ENCODE peak calls at places on chromosome 5, in five cellular contexts. D, X, R, N and T are unnamed samples.

GRCh38 chr5:54516051-54516645 is 1.4 kb upstream of the SNX18 start:
- DNase-seq in D (no peak), X (no peak), R (no peak), N (no peak), T (no peak)

GRCh38 chr5:135880801-135881200 is 14.8 kb downstream of the IL9 start:
- DNase-seq in D (no peak), X (no peak), R (no peak), N (no peak), T (no peak)

GRCh38 chr5:150288361-150288760 is 1.2 kb downstream of the CAMK2A start:
- DNase-seq in D (no peak), X (no peak), R (no peak), N (no peak), T (no peak)

GRCh38 chr5:115243412-115243811 is 19.3 kb downstream of the PGGT1B start:
- DNase-seq in D (no peak), X (no peak), R (no peak), N (peak), T (no peak)

GRCh38 chr5:141657937-141658545 is 6.8 kb upstream of the FCHSD1 start:
- DNase-seq in D (no peak), X (no peak), R (no peak), N (peak), T (peak)

GRCh38 chr5:2260211-2260985 is 377.7 kb upstream of the IRX4 start:
- DNase-seq in D (no peak), X (no peak), R (no peak), N (no peak), T (no peak)

GRCh38 chr5:139417214-139417613 is 13.3 kb upstream of the SPATA24 start:
- DNase-seq in D (peak), X (peak), R (no peak), N (peak), T (no peak)

GRCh38 chr5:133744030-133744645 is 131.8 kb upstream of the FSTL4 start:
- DNase-seq in D (no peak), X (no peak), R (no peak), N (no peak), T (no peak)

GRCh38 chr5:872301-872700 is 20.3 kb downstream of the BRD9 start:
- DNase-seq in D (no peak), X (no peak), R (no peak), N (peak), T (no peak)

GRCh38 chr5:83714780-83715179 is 5.9 kb downstream of the HAPLN1 start:
- DNase-seq in D (no peak), X (no peak), R (no peak), N (no peak), T (no peak)

GRCh38 chr5:15326471-15326870 is 173.5 kb upstream of the FBXL7 start:
- DNase-seq in D (no peak), X (no peak), R (no peak), N (no peak), T (no peak)

GRCh38 chr5:89397096-89397495 is 514.1 kb upstream of the MEF2C start:
- DNase-seq in D (no peak), X (no peak), R (no peak), N (peak), T (no peak)

GRCh38 chr5:161230222-161230621 is 316.3 kb downstream of the GABRB2 start:
- DNase-seq in D (no peak), X (no peak), R (peak), N (no peak), T (no peak)

GRCh38 chr5:141094481-141095262 is at the start of gene PCDHB2:
- DNase-seq in D (no peak), X (no peak), R (no peak), N (peak), T (peak)

GRCh38 chr5:2877520-2877919 is 126.0 kb upstream of the IRX2 start:
- DNase-seq in D (no peak), X (no peak), R (no peak), N (no peak), T (no peak)

GRCh38 chr5:153972240-153972639 is 66.5 kb downstream of the FAM114A2 start:
- DNase-seq in D (no peak), X (no peak), R (no peak), N (no peak), T (no peak)
- TF ChIP-seq POLR2A in D (no peak), X (no peak), R (no peak), N (no peak), T (no peak)

DNA sequence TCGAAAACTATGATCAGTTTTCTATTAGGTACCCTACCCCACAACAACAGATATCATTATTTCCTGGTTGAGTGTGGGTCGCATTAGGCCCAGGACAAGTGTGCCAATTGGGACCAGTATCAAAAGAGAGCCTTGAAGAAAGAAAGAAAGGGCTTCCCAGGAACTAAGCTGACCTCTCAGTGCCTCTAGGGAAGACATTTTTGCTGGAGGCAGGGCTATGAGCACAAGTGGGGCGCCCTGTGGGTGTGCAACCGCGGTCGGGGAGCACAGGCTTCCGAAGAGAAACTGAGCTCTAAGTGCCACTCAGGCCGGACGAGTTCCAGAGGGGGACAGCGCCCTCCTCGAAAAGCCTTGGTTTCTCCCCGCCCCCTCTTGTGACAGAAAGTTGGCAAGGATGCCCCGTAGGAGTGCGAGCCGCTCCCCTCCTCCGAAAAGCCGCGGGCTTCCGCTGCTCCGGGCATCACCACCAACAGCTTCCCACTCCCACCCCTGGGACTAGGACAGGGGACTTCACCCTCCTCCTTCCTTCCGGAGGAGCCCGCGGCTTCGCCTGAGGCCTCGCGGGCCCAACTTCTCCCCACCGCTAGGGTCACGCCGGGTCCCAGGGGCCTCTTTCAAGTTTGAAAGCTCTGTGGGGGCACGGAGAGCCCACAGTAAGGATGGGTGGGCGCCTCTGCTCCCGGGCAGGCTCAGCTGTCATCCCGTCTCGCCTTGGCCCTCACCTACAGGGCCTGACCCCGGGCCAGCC is 2.0 kb downstream of the NR2F1-AS1 start:
- DNase-seq in D (peak), X (no peak), R (no peak), N (peak), T (peak)
- H3K4me3 ChIP-seq in D (peak), X (peak), R (peak), N (peak), T (peak)

GRCh38 chr5:162888268-162888667 is 549.1 kb upstream of the CCNG1 start:
- DNase-seq in D (no peak), X (no peak), R (no peak), N (no peak), T (no peak)
- TF ChIP-seq POLR2A in D (no peak), X (no peak), R (no peak), N (no peak), T (no peak)

GRCh38 chr5:16936150-16937022 is at the start of gene MYO10:
- DNase-seq in D (peak), X (peak), R (peak), N (peak), T (peak)
- H3K4me3 ChIP-seq in D (peak), X (peak), R (peak), N (peak), T (peak)

DNA sequence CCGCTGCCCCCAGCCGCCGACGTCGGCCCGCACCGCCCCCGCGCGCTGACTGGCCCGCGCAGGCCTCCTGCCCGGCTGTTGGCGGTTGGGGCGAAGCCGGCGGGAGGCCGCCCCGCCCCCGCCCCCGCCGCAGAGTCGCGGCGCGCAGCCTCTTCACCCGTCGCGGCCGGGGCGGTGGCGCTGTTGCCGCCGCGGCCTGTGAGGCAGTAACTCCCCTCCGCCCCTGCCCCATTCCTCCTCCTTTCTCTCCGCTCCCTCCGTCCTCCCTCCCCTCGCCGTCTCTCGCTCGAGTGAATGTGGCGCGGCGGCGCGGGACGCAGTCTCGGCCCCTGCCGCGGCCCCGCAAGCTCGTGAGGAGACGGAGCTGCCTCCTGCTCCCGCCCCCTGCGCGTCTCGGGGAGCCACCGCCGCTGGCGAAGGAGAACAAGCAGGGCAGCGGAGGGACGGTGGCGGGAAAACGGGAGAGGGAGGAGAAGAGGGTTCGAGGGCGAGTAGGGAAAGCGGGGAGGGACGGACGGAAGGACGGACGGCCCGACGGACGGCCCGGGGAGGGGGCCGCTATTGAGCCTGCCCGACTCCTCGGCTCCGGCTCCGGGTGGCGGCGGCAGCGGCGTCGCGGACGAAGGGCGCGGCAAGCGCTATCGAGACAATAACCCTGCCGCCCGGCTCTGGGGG is 637 bp upstream of the ERBIN start:
- DNase-seq in D (peak), X (peak), R (peak), N (peak), T (peak)
- TF ChIP-seq POLR2A in D (peak), X (peak), R (peak), N (peak), T (peak)

DNA sequence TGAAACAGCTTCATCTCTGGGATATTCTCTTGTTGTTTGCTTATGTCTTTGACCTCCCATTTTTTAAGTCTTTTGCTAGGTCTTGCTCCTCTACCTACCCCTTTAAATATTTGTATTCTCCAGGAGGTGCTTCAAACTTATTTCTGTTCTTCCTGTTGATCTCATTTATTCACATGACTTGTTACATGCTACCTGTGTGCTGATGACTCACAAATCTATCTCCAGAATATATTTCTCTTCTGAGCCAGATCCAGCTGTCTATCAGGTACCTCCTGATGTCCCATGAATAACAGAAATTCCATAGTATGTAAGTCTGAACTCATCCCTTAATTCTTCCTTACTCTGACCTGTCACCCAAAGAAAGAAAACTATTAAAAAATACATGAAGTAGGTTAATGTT is 11.0 kb downstream of the NIPBL start:
- DNase-seq in D (no peak), X (no peak), R (no peak), N (no peak), T (no peak)
- H3K4me3 ChIP-seq in D (no peak), X (no peak), R (no peak), N (no peak), T (no peak)

DNA sequence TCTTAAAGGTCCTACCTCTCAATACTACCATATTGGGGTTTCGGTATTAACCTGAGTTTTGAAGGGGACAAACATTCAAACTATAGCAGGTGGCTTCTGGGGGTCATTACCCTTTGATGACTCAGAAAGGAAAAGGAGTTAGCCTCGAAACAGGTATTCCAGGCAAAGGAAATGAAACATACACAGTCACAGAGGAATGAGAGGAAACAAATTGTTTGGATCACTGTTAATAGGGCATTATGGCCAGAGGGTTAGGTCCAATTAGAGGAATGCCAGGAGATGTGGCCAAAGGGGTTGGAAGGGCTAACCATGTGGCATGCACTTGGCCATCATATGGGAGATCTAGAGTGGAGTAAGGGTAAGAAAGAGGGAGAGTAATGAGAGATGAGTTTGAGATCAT is 23.9 kb upstream of the NIM1K start:
- DNase-seq in D (no peak), X (no peak), R (no peak), N (peak), T (no peak)
- TF ChIP-seq POLR2A in D (no peak), X (no peak), R (no peak), N (no peak), T (no peak)

GRCh38 chr5:178240341-178240741 is 7.7 kb upstream of the PHYKPL start:
- DNase-seq in D (no peak), X (no peak), R (no peak), N (no peak), T (no peak)
- H3K4me3 ChIP-seq in D (no peak), X (no peak), R (no peak), N (no peak), T (no peak)